ENCODE peak calls at places on chromosome 3, in five cellular contexts. One of them, this sample, is unnamed.

GRCh38 chr3:134149286-134149685 is 101.4 kb downstream of the RYK start:
- DNase-seq in A549: no peak
- DNase-seq in tibial nerve: no peak
- DNase-seq in natural killer cell: no peak
- DNase-seq in activated effector memory CD4-positive, alpha-beta T cell treated with Interleukin-2 at 50 U/mL for 16 hours: no peak
- DNase-seq in this sample: no peak

GRCh38 chr3:152202976-152203626 is 65.6 kb upstream of the MBNL1 start:
- DNase-seq in A549: no peak
- DNase-seq in tibial nerve: no peak
- DNase-seq in natural killer cell: no peak
- DNase-seq in activated effector memory CD4-positive, alpha-beta T cell treated with Interleukin-2 at 50 U/mL for 16 hours: no peak
- DNase-seq in this sample: no peak

GRCh38 chr3:41073190-41073589 is 126.1 kb upstream of the CTNNB1 start:
- DNase-seq in A549: no peak
- DNase-seq in tibial nerve: no peak
- DNase-seq in natural killer cell: no peak
- DNase-seq in activated effector memory CD4-positive, alpha-beta T cell treated with Interleukin-2 at 50 U/mL for 16 hours: no peak
- DNase-seq in this sample: no peak

GRCh38 chr3:158094235-158094916 is 11.8 kb downstream of the SHOX2 start:
- DNase-seq in A549: no peak
- DNase-seq in tibial nerve: no peak
- DNase-seq in natural killer cell: no peak
- DNase-seq in activated effector memory CD4-positive, alpha-beta T cell treated with Interleukin-2 at 50 U/mL for 16 hours: no peak
- DNase-seq in this sample: peak

GRCh38 chr3:100536093-100536492 is 43.7 kb downstream of the TMEM45A start:
- DNase-seq in A549: no peak
- DNase-seq in tibial nerve: no peak
- DNase-seq in natural killer cell: no peak
- DNase-seq in activated effector memory CD4-positive, alpha-beta T cell treated with Interleukin-2 at 50 U/mL for 16 hours: no peak
- DNase-seq in this sample: no peak

GRCh38 chr3:50226888-50227389 is 9.1 kb upstream of the GNAI2 start:
- DNase-seq in A549: peak
- DNase-seq in tibial nerve: no peak
- DNase-seq in natural killer cell: no peak
- DNase-seq in activated effector memory CD4-positive, alpha-beta T cell treated with Interleukin-2 at 50 U/mL for 16 hours: no peak
- DNase-seq in this sample: no peak

GRCh38 chr3:100810671-100811070 is 101.4 kb downstream of the TFG start:
- DNase-seq in A549: no peak
- DNase-seq in tibial nerve: no peak
- DNase-seq in natural killer cell: no peak
- DNase-seq in activated effector memory CD4-positive, alpha-beta T cell treated with Interleukin-2 at 50 U/mL for 16 hours: no peak
- DNase-seq in this sample: no peak

GRCh38 chr3:87006844-87007439 is 16.0 kb upstream of the VGLL3 start:
- DNase-seq in A549: no peak
- DNase-seq in tibial nerve: no peak
- DNase-seq in natural killer cell: no peak
- DNase-seq in activated effector memory CD4-positive, alpha-beta T cell treated with Interleukin-2 at 50 U/mL for 16 hours: no peak
- DNase-seq in this sample: no peak

GRCh38 chr3:43032646-43033628 is 53.8 kb downstream of the GASK1A start:
- DNase-seq in A549: no peak
- DNase-seq in tibial nerve: no peak
- DNase-seq in natural killer cell: no peak
- DNase-seq in activated effector memory CD4-positive, alpha-beta T cell treated with Interleukin-2 at 50 U/mL for 16 hours: no peak
- DNase-seq in this sample: peak

GRCh38 chr3:131503328-131503650 is 518 bp upstream of the MRPL3 start:
- DNase-seq in A549: no peak
- DNase-seq in tibial nerve: no peak
- DNase-seq in natural killer cell: no peak
- DNase-seq in activated effector memory CD4-positive, alpha-beta T cell treated with Interleukin-2 at 50 U/mL for 16 hours: no peak
- DNase-seq in this sample: no peak

GRCh38 chr3:160929595-160929994 is 173.6 kb downstream of the PPM1L start:
- DNase-seq in A549: no peak
- DNase-seq in tibial nerve: no peak
- DNase-seq in natural killer cell: no peak
- DNase-seq in activated effector memory CD4-positive, alpha-beta T cell treated with Interleukin-2 at 50 U/mL for 16 hours: no peak
- DNase-seq in this sample: no peak

GRCh38 chr3:192867645-192868044 is 50.0 kb downstream of the MB21D2 start:
- DNase-seq in A549: no peak
- DNase-seq in tibial nerve: no peak
- DNase-seq in natural killer cell: no peak
- DNase-seq in activated effector memory CD4-positive, alpha-beta T cell treated with Interleukin-2 at 50 U/mL for 16 hours: no peak
- DNase-seq in this sample: no peak

GRCh38 chr3:78390221-78390620 is 1350.3 kb downstream of the ROBO2 start:
- DNase-seq in A549: no peak
- DNase-seq in tibial nerve: no peak
- DNase-seq in natural killer cell: no peak
- DNase-seq in activated effector memory CD4-positive, alpha-beta T cell treated with Interleukin-2 at 50 U/mL for 16 hours: no peak
- DNase-seq in this sample: no peak

GRCh38 chr3:166362698-166363097 is 525.5 kb upstream of the BCHE start:
- DNase-seq in A549: no peak
- DNase-seq in tibial nerve: no peak
- DNase-seq in natural killer cell: no peak
- DNase-seq in activated effector memory CD4-positive, alpha-beta T cell treated with Interleukin-2 at 50 U/mL for 16 hours: no peak
- DNase-seq in this sample: no peak

This sample was measured in suprapubic skin.